ENCODE peak calls at places on chromosomes 12 and 14, in eight cellular contexts. B is right cardiac atrium; L is uterus; I is pancreas; T is naive thymus-derived CD4-positive, alpha-beta T cell; V is right lobe of liver; H is brain microvascular endothelial cell; D is endothelial cell of umbilical vein. Y is an unnamed sample.
A peak's percentile ranks its signal among the peaks of the same experiment; 100 is the strongest.

GRCh38 chr12:30909721-30910350 is 16.7 kb upstream of the TSPAN11 start:
- DNase-seq in B (no peak), L (no peak), I (no peak), T (no peak), V (no peak), H (no peak), D (no peak), Y (no peak)

GRCh38 chr14:52355016-52355430 is 40.9 kb downstream of the PTGER2 start:
- DNase-seq in B (no peak), L (no peak), I (no peak), T (no peak), V (no peak), H (peak; percentile 79), D (no peak), Y (no peak)

GRCh38 chr14:63290741-63291286 is 27.9 kb downstream of the GPHB5 start:
- DNase-seq in B (no peak), L (no peak), I (no peak), T (no peak), V (no peak), H (no peak), D (no peak), Y (no peak)

GRCh38 chr12:71541583-71541982 is 102.0 kb downstream of the LGR5 start:
- DNase-seq in B (no peak), L (no peak), I (no peak), T (no peak), V (no peak), H (no peak), D (no peak), Y (no peak)

GRCh38 chr12:116551952-116552749 is 7.0 kb upstream of the MAP1LC3B2 start:
- DNase-seq in B (no peak), L (no peak), I (no peak), T (no peak), V (no peak), H (peak; percentile 65), D (peak; percentile 14), Y (no peak)

GRCh38 chr14:36508418-36509051 is 11.5 kb downstream of the NKX2-1 start:
- DNase-seq in B (no peak), L (no peak), I (no peak), T (no peak), V (no peak), H (no peak), D (no peak), Y (no peak)

GRCh38 chr12:81294325-81295190 is 216.7 kb downstream of the ACSS3 start:
- DNase-seq in B (no peak), L (no peak), I (no peak), T (no peak), V (no peak), H (no peak), D (no peak), Y (no peak)

GRCh38 chr12:95545303-95545702 is 6.0 kb downstream of the USP44 start:
- DNase-seq in B (no peak), L (no peak), I (no peak), T (no peak), V (no peak), H (no peak), D (no peak), Y (no peak)

GRCh38 chr12:115973968-115974765 is 303.3 kb downstream of the MED13L start:
- DNase-seq in B (no peak), L (no peak), I (no peak), T (no peak), V (no peak), H (no peak), D (peak; percentile 58), Y (no peak)

GRCh38 chr14:87430810-87431209 is 562.2 kb downstream of the GALC start:
- DNase-seq in B (no peak), L (no peak), I (no peak), T (no peak), V (no peak), H (no peak), D (no peak), Y (peak; percentile 79)

GRCh38 chr12:12883369-12884001 is 7.9 kb upstream of the GPRC5A start:
- DNase-seq in B (no peak), L (no peak), I (no peak), T (no peak), V (no peak), H (no peak), D (peak; percentile 87), Y (peak; percentile 83)

GRCh38 chr14:105075364-105076295 is 10.4 kb upstream of the GPR132 start:
- DNase-seq in B (peak; percentile 70), L (no peak), I (peak; percentile 57), T (no peak), V (no peak), H (peak; percentile 18), D (no peak), Y (no peak)

GRCh38 chr14:100128688-100129087 is 30.8 kb downstream of the DEGS2 start:
- DNase-seq in B (peak; percentile 53), L (no peak), I (no peak), T (no peak), V (no peak), H (no peak), D (no peak), Y (no peak)

GRCh38 chr14:54776361-54777001 is 126.1 kb downstream of the GCH1 start:
- DNase-seq in B (no peak), L (no peak), I (peak; percentile 62), T (peak; percentile 37), V (peak; percentile 68), H (peak; percentile 81), D (no peak), Y (no peak)
- H3K27ac ChIP-seq in B (peak overlapping the region; percentile 78), L (no peak overlapping the region), I (no peak overlapping the region), T (no peak overlapping the region), V (no peak overlapping the region), H (no peak overlapping the region), D (no peak overlapping the region), Y (no peak overlapping the region)

GRCh38 chr12:25014961-25015360 is 66.1 kb upstream of the BCAT1 start:
- DNase-seq in B (no peak), L (no peak), I (no peak), T (no peak), V (no peak), H (no peak), D (no peak), Y (no peak)
- H3K27ac ChIP-seq in B (no peak overlapping the region), L (no peak overlapping the region), I (no peak overlapping the region), T (no peak overlapping the region), V (no peak overlapping the region), H (no peak overlapping the region), D (no peak overlapping the region), Y (no peak overlapping the region)

DNA sequence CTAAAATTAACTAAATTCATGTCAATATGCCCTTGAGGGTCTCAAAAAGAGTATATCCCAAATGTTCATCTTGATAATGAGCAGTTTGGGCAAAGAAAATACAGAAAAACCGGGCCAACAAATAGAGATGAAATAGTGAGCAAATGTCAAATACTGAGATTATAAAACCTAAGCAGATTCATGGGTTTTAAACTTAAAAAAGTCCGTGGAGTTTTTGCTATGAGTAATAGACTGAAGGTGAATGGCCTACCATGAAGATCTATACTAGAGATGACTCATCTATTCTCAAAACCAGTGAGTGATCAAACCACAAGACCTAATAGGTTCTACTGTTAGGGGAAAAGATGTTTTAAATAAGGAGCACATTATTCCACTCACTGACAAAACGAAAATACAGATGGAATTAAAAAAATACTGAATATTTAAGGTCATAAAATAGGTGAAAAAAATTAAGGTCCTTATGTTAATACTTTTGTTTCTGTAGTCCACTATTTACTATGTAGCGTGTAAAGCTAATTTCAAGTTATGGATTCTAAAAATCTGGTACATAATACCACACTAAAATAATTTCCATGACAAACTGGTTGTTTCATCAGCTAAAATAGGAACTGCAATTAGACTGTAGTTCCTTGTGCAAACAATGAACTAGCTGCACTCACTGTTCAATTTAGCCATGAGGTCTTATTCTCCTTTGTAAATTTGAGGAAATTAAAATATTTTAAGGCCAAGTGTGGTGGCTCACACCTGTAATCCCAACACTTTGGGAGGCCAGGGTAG is 5.0 kb downstream of the HNRNPC start:
- DNase-seq in B (no peak), L (no peak), I (no peak), T (peak; percentile 60), V (no peak), H (no peak), D (peak; percentile 51), Y (peak; percentile 33)
- H3K27ac ChIP-seq in B (no peak overlapping the region), L (no peak overlapping the region), I (peak overlapping the region; percentile 48), T (peak overlapping the region; percentile 36), V (peak overlapping the region; percentile 15), H (peak overlapping the region; percentile 54), D (peak overlapping the region; percentile 25), Y (peak overlapping the region; percentile 89)

DNA sequence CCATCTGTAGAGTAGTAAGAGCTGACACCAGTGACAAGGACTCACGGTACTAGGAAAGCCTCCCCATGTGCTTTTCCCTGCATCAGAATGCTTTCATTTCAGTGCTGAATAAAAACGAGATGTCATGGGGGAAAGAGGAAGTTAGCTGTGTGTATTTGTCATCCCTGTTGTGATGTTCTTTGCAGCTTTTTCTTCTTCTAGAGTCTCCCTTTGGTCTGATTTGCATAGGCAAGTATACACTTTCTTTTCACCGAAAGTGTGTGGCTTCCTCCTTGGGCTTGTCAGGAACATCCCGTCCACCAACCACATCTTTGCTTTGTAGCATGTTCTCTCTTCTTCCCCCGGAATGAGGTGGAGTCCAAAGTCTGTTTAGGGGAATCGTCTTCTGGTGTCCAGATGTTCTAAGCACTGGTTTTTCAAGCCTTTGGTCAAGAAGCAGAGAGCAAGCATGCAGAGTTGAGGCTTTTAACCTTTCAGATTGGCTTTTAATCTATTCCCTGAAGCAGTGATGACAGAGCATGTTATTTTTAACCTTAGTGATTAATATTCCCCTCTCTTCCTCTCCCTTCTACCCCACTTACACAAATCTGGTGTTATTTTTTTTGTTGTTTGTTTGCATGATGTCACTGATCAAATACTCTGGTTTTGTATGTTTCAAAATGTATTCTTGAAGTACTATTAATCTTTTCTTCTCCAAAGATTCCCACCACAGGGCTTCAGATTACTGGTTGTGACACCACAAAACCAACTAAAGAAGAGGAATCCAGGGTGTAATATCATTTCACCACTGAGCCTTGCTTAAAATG is 163.4 kb downstream of the SAMD4A start:
- DNase-seq in B (no peak), L (peak; percentile 33), I (no peak), T (no peak), V (no peak), H (peak; percentile 17), D (no peak), Y (no peak)
- H3K27ac ChIP-seq in B (peak overlapping the region; percentile 80), L (peak overlapping the region; percentile 47), I (peak overlapping the region; percentile 5), T (no peak overlapping the region), V (no peak overlapping the region), H (no peak overlapping the region), D (no peak overlapping the region), Y (no peak overlapping the region)

Y was measured in epithelial cell of prostate.